ENCODE peak calls at places on chromosomes 4 and X, in four cellular contexts. Q, D, L and S are unnamed samples.

GRCh38 chr4:40923326-40924095 is 173.8 kb downstream of the NSUN7 start:
- DNase-seq in Q (no peak), D (no peak), L (no peak), S (no peak)

GRCh38 chr4:81523672-81524436 is 52.1 kb upstream of the RASGEF1B start:
- DNase-seq in Q (no peak), D (no peak), L (no peak), S (no peak)

GRCh38 chr4:147578057-147578476 is 39.1 kb upstream of the TMEM184C start:
- DNase-seq in Q (no peak), D (peak; percentile 96), L (peak; percentile 86), S (no peak)

GRCh38 chr4:145852256-145852839 is 86.3 kb downstream of the ZNF827 start:
- DNase-seq in Q (no peak), D (no peak), L (peak; percentile 79), S (no peak)

GRCh38 chr4:1213336-1213995 is 35.5 kb downstream of the CTBP1 start:
- DNase-seq in Q (no peak), D (no peak), L (no peak), S (peak; percentile 70)

GRCh38 chrX:50770702-50771101 is 43.3 kb downstream of the SHROOM4 start:
- DNase-seq in Q (no peak), D (peak; percentile 37), L (peak; percentile 0), S (peak; percentile 75)

GRCh38 chr4:1235381-1236102 is 13.4 kb downstream of the CTBP1 start:
- DNase-seq in Q (no peak), D (no peak), L (no peak), S (peak; percentile 19)

GRCh38 chr4:24024157-24024556 is 134.3 kb upstream of the PPARGC1A start:
- DNase-seq in Q (no peak), D (peak; percentile 70), L (peak; percentile 70), S (no peak)

GRCh38 chr4:40648141-40648540 is 18.5 kb upstream of the RBM47 start:
- DNase-seq in Q (no peak), D (no peak), L (no peak), S (no peak)

GRCh38 chr4:121726642-121727268 is 30.0 kb upstream of the ANXA5 start:
- DNase-seq in Q (no peak), D (peak; percentile 68), L (peak; percentile 81), S (no peak)

GRCh38 chrX:118024482-118024881 is 92.1 kb downstream of the KLHL13 start:
- DNase-seq in Q (no peak), D (no peak), L (no peak), S (no peak)

GRCh38 chrX:125205918-125206665 is 113.6 kb upstream of the TEX13C start:
- DNase-seq in Q (peak; percentile 15), D (no peak), L (no peak), S (no peak)

GRCh38 chr4:136637071-136637777 is 895.1 kb downstream of the PCDH18 start:
- DNase-seq in Q (peak; percentile 69), D (no peak), L (peak; percentile 20), S (no peak)
- TF ChIP-seq CTCF in Q (peak; percentile 51), D (peak; percentile 41), L (peak; percentile 52), S (no peak)

DNA sequence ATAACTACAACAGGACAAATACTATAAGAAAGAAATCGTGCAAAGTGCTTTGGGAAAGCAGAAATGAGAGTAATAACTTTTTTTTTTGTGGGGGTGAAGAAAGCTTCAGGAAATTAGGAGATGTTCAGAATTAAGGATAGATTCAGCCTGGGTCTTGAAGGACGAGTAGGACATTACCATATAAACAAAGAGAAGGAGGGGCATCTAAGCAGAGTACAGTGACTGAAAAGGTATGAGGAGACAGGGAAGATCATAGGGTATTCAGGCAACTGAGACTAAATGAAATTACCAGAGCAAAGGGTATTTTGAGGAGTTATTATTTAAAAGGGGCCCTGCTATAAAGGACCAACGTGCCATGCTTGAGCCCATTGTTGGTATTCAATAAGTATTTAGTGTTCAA is 3.1 kb upstream of the STAP1 start:
- DNase-seq in Q (no peak), D (no peak), L (no peak), S (no peak)
- H3K4me1 ChIP-seq in Q (no peaks in the 10 kb centered on the region), D (no peaks in the 10 kb centered on the region), L (peaks cover 4% of the 10 kb centered on the region), S (no peaks in the 10 kb centered on the region)

GRCh38 chr4:179097741-179098140 is 1655.5 kb upstream of the AGA start:
- DNase-seq in Q (peak; percentile 50), D (peak; percentile 35), L (peak; percentile 1), S (no peak)
- H3K27ac ChIP-seq in Q (no peak overlapping the region), D (no peak overlapping the region), L (no peak overlapping the region), S (no peak overlapping the region)

DNA sequence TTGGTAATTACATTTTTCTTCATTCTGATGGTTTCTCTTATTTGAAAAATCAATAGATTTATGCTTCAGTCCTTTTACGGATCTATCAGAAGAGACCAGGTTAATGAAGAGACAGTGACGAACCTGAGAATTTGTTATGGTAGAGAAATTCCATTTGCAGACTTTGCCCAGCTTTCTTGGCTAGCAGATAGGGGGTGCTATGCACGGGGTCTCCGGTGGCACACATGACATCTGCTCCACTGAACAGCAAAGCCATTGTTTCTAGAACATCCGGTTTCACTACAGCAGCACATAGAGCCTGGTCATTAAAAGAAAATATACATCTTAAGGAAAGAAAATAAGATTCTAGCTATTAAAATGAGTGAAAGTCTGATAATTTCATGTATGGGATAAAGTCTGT is 85.1 kb downstream of the ARAP2 start:
- DNase-seq in Q (no peak), D (no peak), L (no peak), S (no peak)
- TF ChIP-seq CTCF in Q (no peak), D (no peak), L (no peak), S (no peak)

DNA sequence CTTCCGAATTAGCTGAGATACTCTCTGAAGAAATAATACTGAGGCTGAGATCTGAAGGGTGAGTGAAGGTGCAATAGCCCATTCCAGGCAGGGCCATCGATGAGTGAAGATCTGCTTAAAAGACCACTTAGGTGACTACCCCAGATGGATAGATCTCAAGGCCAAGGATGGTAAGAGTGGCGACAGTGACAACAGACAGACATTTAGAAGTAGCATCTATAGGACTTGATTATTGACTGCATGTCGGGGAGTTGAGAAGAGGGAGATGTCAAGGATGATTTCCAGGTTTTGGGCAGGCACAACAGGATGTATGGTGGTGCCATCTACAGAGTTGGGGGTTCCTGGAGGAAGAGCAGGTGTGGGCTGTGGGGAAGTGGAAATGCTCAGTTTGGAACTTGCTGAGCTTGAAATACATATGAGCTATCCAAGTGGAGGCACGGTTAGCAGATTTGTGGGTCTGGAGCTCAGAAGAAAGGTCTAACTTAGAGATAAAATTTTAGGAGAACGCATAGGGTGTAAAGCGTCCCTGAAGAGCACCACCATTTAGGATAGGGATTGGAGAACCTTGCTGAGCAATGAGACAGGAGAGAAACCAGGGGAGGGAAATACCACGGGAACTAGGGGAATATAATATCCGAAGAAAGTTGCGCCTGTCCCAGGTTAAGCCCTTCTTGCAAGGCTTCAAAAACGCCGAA is 712 bp downstream of the UFSP2 start:
- DNase-seq in Q (no peak), D (no peak), L (peak; percentile 2), S (no peak)
- H3K4me1 ChIP-seq in Q (peaks cover 30% of the 10 kb centered on the region), D (peaks cover 9% of the 10 kb centered on the region), L (peaks cover 7% of the 10 kb centered on the region), S (peaks cover 3% of the 10 kb centered on the region)